ENCODE peak calls at places on chromosomes 1 and 21, in five cellular contexts. D, S, Q, C and A are unnamed samples.

GRCh38 chr1:78102916-78103315 is 57.1 kb downstream of the GIPC2 start:
- DNase-seq in S (no peak), D (no peak), C (no peak), Q (no peak), A (peak)

GRCh38 chr1:44609768-44610526 is 64.3 kb downstream of the TMEM53 start:
- DNase-seq in C (no peak), Q (no peak), D (no peak), S (no peak), A (no peak)

GRCh38 chr1:212454741-212455140 is 22.0 kb downstream of the NENF start:
- DNase-seq in C (no peak), D (no peak), Q (no peak), S (no peak), A (no peak)

GRCh38 chr1:114330451-114330983 is 176.8 kb upstream of the SYT6 start:
- DNase-seq in S (no peak), Q (no peak), C (no peak), D (no peak), A (no peak)

GRCh38 chr1:193406901-193407300 is 220.5 kb upstream of the B3GALT2 start:
- DNase-seq in S (no peak), Q (peak), D (peak), C (peak), A (peak)

GRCh38 chr1:1677718-1678580 is 14.6 kb downstream of the SLC35E2B start:
- DNase-seq in D (no peak), Q (no peak), C (no peak), S (no peak), A (no peak)

GRCh38 chr21:35470522-35470921 is 421.4 kb upstream of the RUNX1 start:
- DNase-seq in C (peak), Q (no peak), D (no peak), S (no peak), A (no peak)

GRCh38 chr1:44103270-44104131 is 15.1 kb upstream of the KLF17 start:
- DNase-seq in D (peak), Q (no peak), S (no peak), C (peak), A (peak)

GRCh38 chr1:116817582-116818064 is 63.4 kb downstream of the CD2 start:
- DNase-seq in C (peak), S (no peak), Q (no peak), D (peak), A (peak)

GRCh38 chr1:180155202-180155682 is 573 bp downstream of the QSOX1 start:
- DNase-seq in Q (no peak), C (no peak), S (no peak), D (no peak), A (no peak)

GRCh38 chr21:41362605-41363369 is 960 bp downstream of the MX2 start:
- DNase-seq in D (no peak), S (no peak), C (no peak), Q (no peak), A (no peak)

GRCh38 chr1:9058465-9058864 is 11.0 kb downstream of the SLC2A5 start:
- DNase-seq in S (no peak), D (no peak), Q (no peak), C (peak), A (peak)

GRCh38 chr1:89630046-89630445 is 2.9 kb upstream of the LRRC8C start:
- DNase-seq in S (no peak), C (no peak), Q (no peak), D (no peak), A (no peak)

GRCh38 chr1:89633103-89633744 is at the start of gene LRRC8C:
- DNase-seq in Q (peak), D (peak), S (peak), C (peak), A (peak)

GRCh38 chr1:89631756-89632155 is 1.2 kb upstream of the LRRC8C start:
- DNase-seq in Q (no peak), C (no peak), S (no peak), D (peak), A (no peak)

GRCh38 chr1:89633745-89634625 is 1.1 kb downstream of the LRRC8C start:
- DNase-seq in S (no peak), C (peak), Q (peak), D (peak), A (peak)

DNA sequence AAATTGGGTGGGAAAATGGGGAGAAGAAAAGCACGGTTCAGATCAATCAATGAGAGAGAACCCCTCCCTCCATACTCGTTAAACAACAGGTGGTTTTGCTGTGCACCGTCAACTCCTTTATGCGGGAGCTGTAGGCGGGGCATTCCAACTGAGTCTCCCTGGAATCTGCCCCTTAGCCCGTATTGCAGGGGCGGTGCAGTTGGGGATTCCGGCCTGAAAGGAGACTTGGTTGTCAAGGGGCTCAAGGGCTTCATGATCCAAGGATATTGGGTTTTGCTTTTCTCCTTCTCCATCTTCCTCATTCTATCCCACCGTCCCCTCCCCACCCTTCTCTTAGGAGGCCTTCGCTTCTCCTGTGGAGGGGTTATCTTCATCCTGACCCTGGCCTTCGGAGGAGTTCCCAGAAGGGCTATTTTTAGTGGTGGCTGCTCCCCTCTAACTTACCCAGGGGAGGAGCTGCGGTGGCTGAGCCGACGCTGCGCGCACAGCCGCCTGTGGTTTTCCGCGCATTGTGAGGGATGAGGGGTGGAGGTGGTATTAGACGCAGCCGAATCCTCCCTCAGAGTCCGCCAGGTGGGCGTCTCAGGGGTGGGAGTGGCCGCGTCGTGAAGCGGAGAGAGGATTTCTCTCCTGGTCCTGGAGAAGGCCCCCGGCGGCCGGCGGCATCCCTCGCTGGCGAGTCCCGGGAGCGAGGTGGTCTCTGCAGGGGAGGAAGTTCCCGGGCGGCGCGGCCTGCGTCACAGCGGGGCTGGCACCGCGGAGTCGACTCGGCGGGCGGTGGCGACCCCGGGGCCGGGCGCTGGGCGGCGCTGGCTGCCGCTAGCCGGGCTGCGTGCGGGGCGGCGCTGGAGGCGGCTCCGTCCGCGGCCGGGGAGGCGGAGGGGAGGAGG is 462 bp upstream of the LRRC8C start:
- DNase-seq in S (peak), Q (peak), D (peak), C (peak), A (peak)
- TF ChIP-seq CTCF in S (peak), Q (peak), D (no peak), C (no peak), A (no peak)

DNA sequence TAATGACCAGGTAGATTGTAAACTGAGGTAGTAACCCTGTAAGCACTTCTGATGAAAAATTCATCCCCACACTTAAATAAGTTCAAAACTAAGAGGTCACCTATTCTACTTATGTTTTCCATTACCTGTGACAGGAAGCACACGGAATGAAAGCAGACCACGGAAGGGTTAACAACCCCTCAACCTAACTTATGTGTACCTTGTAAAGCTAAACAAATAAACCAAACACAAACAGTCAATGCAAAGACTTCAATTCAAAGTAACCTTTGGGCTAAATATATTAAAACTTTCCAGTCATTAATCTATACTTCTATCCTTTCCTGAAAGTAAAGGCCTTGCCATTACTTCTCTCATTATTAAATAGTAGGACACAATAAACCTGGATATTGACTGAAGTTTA is 7.0 kb downstream of the PPP1R15B start:
- DNase-seq in S (no peak), C (no peak), D (no peak), Q (no peak), A (no peak)
- H3K4me3 ChIP-seq in S (no peak), C (no peak), D (no peak), Q (no peak), A (no peak)

GRCh38 chr1:154104433-154105082 is 50.3 kb downstream of the NUP210L start:
- DNase-seq in D (no peak), Q (no peak), S (no peak), C (no peak), A (no peak)
- TF ChIP-seq CTCF in D (no peak), Q (no peak), S (no peak), C (no peak), A (no peak)

GRCh38 chr1:29156543-29157268 is 25.0 kb downstream of the SRSF4 start:
- DNase-seq in Q (no peak), S (no peak), D (peak), C (peak), A (no peak)
- H3K4me3 ChIP-seq in Q (no peak), S (no peak), D (no peak), C (no peak), A (no peak)

GRCh38 chr1:226414098-226414698 is 6.3 kb upstream of the PARP1 start:
- DNase-seq in S (no peak), D (no peak), C (no peak), Q (no peak), A (no peak)

GRCh38 chr1:226408285-226409184 is 642 bp upstream of the PARP1 start:
- DNase-seq in C (no peak), D (no peak), S (no peak), Q (no peak), A (no peak)

GRCh38 chr1:226411619-226412018 is 3.7 kb upstream of the PARP1 start:
- DNase-seq in D (no peak), Q (no peak), C (no peak), S (no peak), A (no peak)

GRCh38 chr1:226409392-226409791 is 1.5 kb upstream of the PARP1 start:
- DNase-seq in C (no peak), Q (no peak), S (no peak), D (no peak), A (no peak)

DNA sequence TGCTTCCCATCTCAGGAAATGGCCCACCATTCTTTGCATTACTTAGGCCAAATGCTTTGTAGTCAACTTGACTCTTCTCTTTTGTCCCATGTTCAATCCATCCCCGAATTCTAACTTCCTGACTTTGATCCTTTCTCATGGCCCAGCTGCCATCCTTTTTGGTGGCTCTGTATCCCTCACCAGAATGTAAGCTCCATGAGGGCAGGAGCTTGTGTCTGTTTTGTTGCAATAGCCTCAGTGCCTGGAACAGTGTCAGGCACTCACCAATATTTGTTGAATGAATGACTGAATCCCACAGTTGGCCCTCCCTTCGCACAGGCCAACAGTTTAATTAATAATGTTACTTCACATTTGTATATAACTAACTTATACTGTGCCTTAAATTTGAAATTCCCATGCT is 3.1 kb upstream of the PARP1 start:
- DNase-seq in S (no peak), Q (no peak), C (no peak), D (no peak), A (no peak)
- TF ChIP-seq CTCF in S (no peak), Q (no peak), C (no peak), D (no peak), A (no peak)

GRCh38 chr1:11701551-11701961 is 10.0 kb downstream of the DRAXIN start:
- DNase-seq in Q (no peak), C (no peak), S (no peak), D (no peak), A (peak)
- H3K4me3 ChIP-seq in Q (no peak), C (no peak), S (no peak), D (no peak), A (no peak)

GRCh38 chr1:221268295-221268694 is 389.1 kb downstream of the HLX start:
- DNase-seq in Q (peak), C (peak), D (no peak), S (no peak), A (peak)

GRCh38 chr1:221264848-221265247 is 385.6 kb downstream of the HLX start:
- DNase-seq in D (no peak), C (peak), Q (no peak), S (no peak), A (no peak)

GRCh38 chr1:221263831-221264767 is 384.9 kb downstream of the HLX start:
- DNase-seq in Q (peak), D (peak), C (peak), S (no peak), A (peak)
- TF ChIP-seq CTCF in Q (peak), D (peak), C (peak), S (peak), A (peak)

GRCh38 chr1:200558866-200559459 is 61.6 kb downstream of the KIF14 start:
- DNase-seq in C (peak), Q (peak), D (peak), S (no peak), A (peak)

GRCh38 chr1:200561856-200562214 is 58.7 kb downstream of the KIF14 start:
- DNase-seq in Q (no peak), S (no peak), C (no peak), D (no peak), A (no peak)

GRCh38 chr1:200564319-200564718 is 56.2 kb downstream of the KIF14 start:
- DNase-seq in D (no peak), C (no peak), Q (no peak), S (no peak), A (no peak)
- H3K4me3 ChIP-seq in D (no peak), C (no peak), Q (no peak), S (no peak), A (no peak)

GRCh38 chr1:6082430-6082971 is 36.8 kb downstream of the KCNAB2 start:
- DNase-seq in S (no peak), D (peak), Q (no peak), C (peak), A (peak)

GRCh38 chr1:6083385-6083784 is 37.7 kb downstream of the KCNAB2 start:
- DNase-seq in C (no peak), Q (no peak), D (no peak), S (no peak), A (no peak)

GRCh38 chr1:6081901-6082300 is 36.2 kb downstream of the KCNAB2 start:
- DNase-seq in S (no peak), D (no peak), C (no peak), Q (no peak), A (no peak)

GRCh38 chr1:6077919-6078318 is 32.2 kb downstream of the KCNAB2 start:
- DNase-seq in Q (no peak), C (no peak), S (no peak), D (no peak), A (no peak)

DNA sequence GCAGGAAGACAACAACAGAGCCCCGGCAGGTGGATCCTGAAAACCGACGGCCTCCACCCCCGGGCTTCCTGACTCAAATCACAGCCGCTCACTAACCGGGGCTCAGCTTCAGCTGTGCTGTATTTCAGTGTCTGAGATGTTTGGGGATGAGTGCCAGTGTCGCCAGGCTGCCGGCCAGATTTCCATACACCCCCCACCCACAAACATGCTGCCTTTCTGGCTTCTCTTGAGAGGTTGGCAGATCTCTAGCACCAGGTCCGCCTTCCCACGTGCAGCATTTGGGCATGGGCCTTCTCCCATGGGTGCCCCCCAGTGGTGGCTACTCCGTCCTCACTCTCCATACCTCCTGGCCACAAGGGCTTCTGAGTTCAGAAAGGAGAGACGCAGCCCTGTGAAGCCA is 34.8 kb downstream of the KCNAB2 start:
- DNase-seq in C (no peak), S (no peak), D (no peak), Q (no peak), A (no peak)
- TF ChIP-seq CTCF in C (peak), S (peak), D (peak), Q (peak), A (no peak)